ENCODE peak calls at places on chromosomes 5 and 9, in five cellular contexts. One of them, this sample, is unnamed. For H3K27me3, the result is how much of the 10 kb centered on the place peaks cover.

GRCh38 chr5:132455614-132456115 is 34.9 kb downstream of the IRF1 start:
- ATAC-seq in GM12878: peak
- ATAC-seq in upper lobe of left lung: no peak
- ATAC-seq in HepG2: peak
- ATAC-seq in K562: no peak
- ATAC-seq in this sample: no peak

GRCh38 chr9:133390713-133391112 is 14.5 kb downstream of the STKLD1 start:
- ATAC-seq in GM12878: no peak
- ATAC-seq in upper lobe of left lung: no peak
- ATAC-seq in K562: no peak
- ATAC-seq in HepG2: no peak
- ATAC-seq in this sample: no peak

GRCh38 chr5:7018601-7019000 is 305.4 kb downstream of the TENT4A start:
- ATAC-seq in HepG2: no peak
- ATAC-seq in upper lobe of left lung: no peak
- ATAC-seq in GM12878: no peak
- ATAC-seq in K562: no peak
- ATAC-seq in this sample: no peak

GRCh38 chr9:91211414-91211813 is 150.3 kb downstream of the AUH start:
- ATAC-seq in upper lobe of left lung: no peak
- ATAC-seq in HepG2: no peak
- ATAC-seq in GM12878: no peak
- ATAC-seq in K562: no peak
- ATAC-seq in this sample: no peak

GRCh38 chr5:103475629-103476240 is 86.9 kb downstream of the NUDT12 start:
- ATAC-seq in HepG2: peak
- ATAC-seq in GM12878: peak
- ATAC-seq in K562: peak
- ATAC-seq in upper lobe of left lung: peak
- ATAC-seq in this sample: no peak

GRCh38 chr5:149583394-149583793 is 2.1 kb downstream of the ARHGEF37 start:
- ATAC-seq in HepG2: no peak
- ATAC-seq in K562: no peak
- ATAC-seq in GM12878: no peak
- ATAC-seq in upper lobe of left lung: peak
- ATAC-seq in this sample: no peak

GRCh38 chr5:55172937-55173695 is at the start of gene CDC20B:
- ATAC-seq in GM12878: peak
- ATAC-seq in upper lobe of left lung: peak
- ATAC-seq in HepG2: peak
- ATAC-seq in K562: peak
- ATAC-seq in this sample: peak

GRCh38 chr5:82332064-82332855 is 54.1 kb upstream of the RPS23 start:
- ATAC-seq in K562: no peak
- ATAC-seq in HepG2: no peak
- ATAC-seq in GM12878: no peak
- ATAC-seq in upper lobe of left lung: peak
- ATAC-seq in this sample: peak

GRCh38 chr5:41418220-41419031 is 92.0 kb downstream of the PLCXD3 start:
- ATAC-seq in K562: no peak
- ATAC-seq in GM12878: no peak
- ATAC-seq in HepG2: no peak
- ATAC-seq in upper lobe of left lung: no peak
- ATAC-seq in this sample: no peak

GRCh38 chr5:72554897-72555296 is 47.7 kb upstream of the ZNF366 start:
- ATAC-seq in HepG2: no peak
- ATAC-seq in K562: no peak
- ATAC-seq in upper lobe of left lung: no peak
- ATAC-seq in GM12878: no peak
- ATAC-seq in this sample: no peak

GRCh38 chr5:56006094-56006493 is 11.3 kb upstream of the IL6ST start:
- ATAC-seq in upper lobe of left lung: no peak
- ATAC-seq in K562: no peak
- ATAC-seq in GM12878: peak
- ATAC-seq in HepG2: no peak
- ATAC-seq in this sample: no peak

GRCh38 chr9:119963258-119963797 is 594.1 kb upstream of the BRINP1 start:
- ATAC-seq in GM12878: no peak
- ATAC-seq in HepG2: no peak
- ATAC-seq in K562: no peak
- ATAC-seq in upper lobe of left lung: peak
- ATAC-seq in this sample: peak

GRCh38 chr9:98455957-98456621 is 200.6 kb upstream of the TBC1D2 start:
- ATAC-seq in HepG2: no peak
- ATAC-seq in upper lobe of left lung: no peak
- ATAC-seq in K562: no peak
- ATAC-seq in GM12878: no peak
- ATAC-seq in this sample: no peak

GRCh38 chr5:41863871-41864486 is 6.2 kb downstream of the OXCT1 start:
- ATAC-seq in upper lobe of left lung: no peak
- ATAC-seq in GM12878: peak
- ATAC-seq in K562: peak
- ATAC-seq in HepG2: no peak
- ATAC-seq in this sample: no peak

GRCh38 chr5:74624501-74624900 is 16.0 kb downstream of the ENC1 start:
- ATAC-seq in HepG2: no peak
- ATAC-seq in GM12878: no peak
- ATAC-seq in K562: no peak
- ATAC-seq in upper lobe of left lung: peak
- ATAC-seq in this sample: no peak

GRCh38 chr5:144325532-144325931 is 154.9 kb downstream of the KCTD16 start:
- ATAC-seq in upper lobe of left lung: no peak
- ATAC-seq in GM12878: no peak
- ATAC-seq in K562: no peak
- ATAC-seq in HepG2: no peak
- ATAC-seq in this sample: no peak

GRCh38 chr9:111068816-111069215 is 30.5 kb upstream of the LPAR1 start:
- ATAC-seq in K562: no peak
- ATAC-seq in upper lobe of left lung: peak
- ATAC-seq in HepG2: no peak
- ATAC-seq in GM12878: no peak
- ATAC-seq in this sample: peak

GRCh38 chr5:100823812-100824211 is 79.3 kb downstream of the ST8SIA4 start:
- ATAC-seq in K562: no peak
- ATAC-seq in GM12878: no peak
- ATAC-seq in upper lobe of left lung: no peak
- ATAC-seq in HepG2: no peak
- ATAC-seq in this sample: no peak

GRCh38 chr5:143707797-143708196 is 104.2 kb upstream of the HMHB1 start:
- ATAC-seq in GM12878: no peak
- ATAC-seq in K562: no peak
- ATAC-seq in upper lobe of left lung: no peak
- ATAC-seq in HepG2: no peak
- ATAC-seq in this sample: no peak

GRCh38 chr5:155699385-155699784 is 627.6 kb upstream of the SGCD start:
- ATAC-seq in GM12878: no peak
- ATAC-seq in K562: no peak
- ATAC-seq in upper lobe of left lung: no peak
- ATAC-seq in HepG2: no peak
- ATAC-seq in this sample: no peak

GRCh38 chr5:167743685-167744084 is 547.8 kb upstream of the WWC1 start:
- ATAC-seq in GM12878: no peak
- ATAC-seq in HepG2: no peak
- ATAC-seq in K562: no peak
- ATAC-seq in upper lobe of left lung: no peak
- ATAC-seq in this sample: no peak

GRCh38 chr9:20526500-20527319 is 95.6 kb downstream of the MLLT3 start:
- ATAC-seq in GM12878: peak
- ATAC-seq in upper lobe of left lung: no peak
- ATAC-seq in HepG2: no peak
- ATAC-seq in K562: no peak
- ATAC-seq in this sample: no peak

GRCh38 chr5:101517795-101518194 is 614.7 kb upstream of the ST8SIA4 start:
- ATAC-seq in GM12878: no peak
- ATAC-seq in upper lobe of left lung: no peak
- ATAC-seq in HepG2: no peak
- ATAC-seq in K562: no peak
- ATAC-seq in this sample: no peak

GRCh38 chr9:22033012-22033630 is 24.0 kb upstream of the CDKN2B start:
- ATAC-seq in K562: no peak
- ATAC-seq in upper lobe of left lung: no peak
- ATAC-seq in GM12878: no peak
- ATAC-seq in HepG2: no peak
- ATAC-seq in this sample: no peak

GRCh38 chr9:101566904-101567724 is 27.7 kb downstream of the PPP3R2 start:
- ATAC-seq in HepG2: peak
- ATAC-seq in upper lobe of left lung: no peak
- ATAC-seq in GM12878: peak
- ATAC-seq in K562: peak
- ATAC-seq in this sample: no peak

GRCh38 chr9:130526854-130527650 is 52.3 kb upstream of the FUBP3 start:
- ATAC-seq in upper lobe of left lung: no peak
- ATAC-seq in HepG2: peak
- ATAC-seq in K562: no peak
- ATAC-seq in GM12878: no peak
- ATAC-seq in this sample: no peak

GRCh38 chr5:34034497-34035327 is 8.3 kb downstream of the C1QTNF3 start:
- ATAC-seq in upper lobe of left lung: no peak
- ATAC-seq in GM12878: peak
- ATAC-seq in K562: no peak
- ATAC-seq in HepG2: peak
- ATAC-seq in this sample: no peak

GRCh38 chr9:137650779-137651178 is 32.0 kb downstream of the EHMT1 start:
- ATAC-seq in K562: no peak
- ATAC-seq in HepG2: no peak
- ATAC-seq in upper lobe of left lung: no peak
- ATAC-seq in GM12878: no peak
- ATAC-seq in this sample: no peak

GRCh38 chr9:137649553-137649952 is 30.7 kb downstream of the EHMT1 start:
- ATAC-seq in HepG2: no peak
- ATAC-seq in upper lobe of left lung: no peak
- ATAC-seq in GM12878: no peak
- ATAC-seq in K562: no peak
- ATAC-seq in this sample: no peak

GRCh38 chr9:137647096-137647709 is 28.4 kb downstream of the EHMT1 start:
- ATAC-seq in GM12878: no peak
- ATAC-seq in upper lobe of left lung: no peak
- ATAC-seq in HepG2: no peak
- ATAC-seq in K562: no peak
- ATAC-seq in this sample: no peak

GRCh38 chr9:137648396-137648795 is 29.6 kb downstream of the EHMT1 start:
- ATAC-seq in HepG2: no peak
- ATAC-seq in upper lobe of left lung: no peak
- ATAC-seq in K562: no peak
- ATAC-seq in GM12878: no peak
- ATAC-seq in this sample: no peak

DNA sequence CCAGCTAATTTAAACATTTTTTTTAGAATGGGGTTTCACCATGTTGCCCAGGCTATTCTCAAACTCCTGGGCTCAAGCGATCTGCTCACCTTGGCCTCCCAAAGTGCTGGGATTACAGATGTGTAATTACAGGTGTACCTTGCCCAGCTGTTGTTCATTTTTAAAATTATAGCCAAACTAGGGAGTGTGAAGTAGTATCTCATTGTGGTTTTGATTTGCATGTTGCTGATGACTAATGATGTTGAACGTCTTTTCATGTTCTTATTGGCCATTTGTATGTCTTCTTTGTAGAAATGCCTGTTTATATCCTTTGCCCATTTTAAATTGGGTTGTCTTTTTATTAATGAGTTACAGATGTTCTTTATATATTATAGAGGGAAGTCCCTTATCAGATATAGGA is 31.5 kb downstream of the EHMT1 start:
- ATAC-seq in HepG2: no peak
- ATAC-seq in K562: no peak
- ATAC-seq in upper lobe of left lung: no peak
- ATAC-seq in GM12878: peak
- ATAC-seq in this sample: no peak
- H3K27me3 ChIP-seq in HepG2: under half
- H3K27me3 ChIP-seq in K562: under half
- H3K27me3 ChIP-seq in upper lobe of left lung: under half
- H3K27me3 ChIP-seq in GM12878: under half
- H3K27me3 ChIP-seq in this sample: under half

GRCh38 chr5:16994576-16994975 is 58.5 kb upstream of the MYO10 start:
- ATAC-seq in upper lobe of left lung: no peak
- ATAC-seq in HepG2: no peak
- ATAC-seq in GM12878: no peak
- ATAC-seq in K562: no peak
- ATAC-seq in this sample: no peak
- H3K4me3 ChIP-seq in upper lobe of left lung: no peak
- H3K4me3 ChIP-seq in HepG2: no peak
- H3K4me3 ChIP-seq in GM12878: no peak
- H3K4me3 ChIP-seq in K562: no peak
- H3K4me3 ChIP-seq in this sample: no peak

GRCh38 chr5:172504736-172505402 is 50.5 kb upstream of the SH3PXD2B start:
- ATAC-seq in HepG2: no peak
- ATAC-seq in K562: no peak
- ATAC-seq in upper lobe of left lung: peak
- ATAC-seq in GM12878: no peak
- ATAC-seq in this sample: peak
- TF ChIP-seq EP300 in HepG2: no peak
- TF ChIP-seq EP300 in K562: no peak
- TF ChIP-seq EP300 in upper lobe of left lung: no peak
- TF ChIP-seq EP300 in GM12878: no peak
- TF ChIP-seq EP300 in this sample: no peak

GRCh38 chr5:123157797-123158528 is 68.9 kb downstream of the PRDM6 start:
- ATAC-seq in K562: no peak
- ATAC-seq in HepG2: no peak
- ATAC-seq in upper lobe of left lung: peak
- ATAC-seq in GM12878: peak
- ATAC-seq in this sample: peak

GRCh38 chr5:123154857-123155467 is 65.9 kb downstream of the PRDM6 start:
- ATAC-seq in HepG2: no peak
- ATAC-seq in GM12878: no peak
- ATAC-seq in K562: no peak
- ATAC-seq in upper lobe of left lung: no peak
- ATAC-seq in this sample: no peak

GRCh38 chr5:123151227-123151951 is 62.3 kb downstream of the PRDM6 start:
- ATAC-seq in upper lobe of left lung: no peak
- ATAC-seq in K562: no peak
- ATAC-seq in GM12878: no peak
- ATAC-seq in HepG2: no peak
- ATAC-seq in this sample: no peak

GRCh38 chr5:123156577-123157296 is 67.7 kb downstream of the PRDM6 start:
- ATAC-seq in GM12878: no peak
- ATAC-seq in K562: no peak
- ATAC-seq in upper lobe of left lung: peak
- ATAC-seq in HepG2: no peak
- ATAC-seq in this sample: peak

GRCh38 chr5:123155511-123155923 is 66.5 kb downstream of the PRDM6 start:
- ATAC-seq in K562: no peak
- ATAC-seq in HepG2: no peak
- ATAC-seq in upper lobe of left lung: no peak
- ATAC-seq in GM12878: no peak
- ATAC-seq in this sample: no peak
- H3K27me3 ChIP-seq in K562: under half
- H3K27me3 ChIP-seq in HepG2: under half
- H3K27me3 ChIP-seq in upper lobe of left lung: under half
- H3K27me3 ChIP-seq in GM12878: under half
- H3K27me3 ChIP-seq in this sample: under half

GRCh38 chr5:117999939-118000549 is 988.3 kb downstream of the DTWD2 start:
- ATAC-seq in upper lobe of left lung: no peak
- ATAC-seq in K562: no peak
- ATAC-seq in HepG2: no peak
- ATAC-seq in GM12878: peak
- ATAC-seq in this sample: no peak
- H3K4me3 ChIP-seq in upper lobe of left lung: no peak
- H3K4me3 ChIP-seq in K562: no peak
- H3K4me3 ChIP-seq in HepG2: no peak
- H3K4me3 ChIP-seq in GM12878: no peak
- H3K4me3 ChIP-seq in this sample: no peak

This sample was measured in gastroesophageal sphincter.